ENCODE peak calls at places on chromosomes 4 and X, in eight cellular contexts. One of them, this sample, is unnamed.

GRCh38 chrX:125132274-125132673 is 187.4 kb upstream of the TEX13C start:
- DNase-seq in CD8-positive, alpha-beta T cell: no peak
- DNase-seq in upper lobe of left lung: no peak
- DNase-seq in psoas muscle: no peak
- DNase-seq in body of pancreas: no peak
- DNase-seq in IMR-90: peak; percentile 0
- DNase-seq in cardiac muscle cell: no peak
- DNase-seq in endodermal cell: no peak
- DNase-seq in this sample: no peak

GRCh38 chr4:2788532-2789103 is 4.3 kb upstream of the SH3BP2 start:
- DNase-seq in CD8-positive, alpha-beta T cell: peak; percentile 16
- DNase-seq in psoas muscle: peak; percentile 77
- DNase-seq in body of pancreas: peak; percentile 37
- DNase-seq in IMR-90: peak; percentile 29
- DNase-seq in cardiac muscle cell: no peak
- DNase-seq in endodermal cell: peak; percentile 41
- DNase-seq in upper lobe of left lung: peak; percentile 52
- DNase-seq in this sample: no peak

GRCh38 chr4:82560853-82561744 is 689 bp downstream of the TMEM150C start:
- DNase-seq in body of pancreas: peak; percentile 2
- DNase-seq in cardiac muscle cell: no peak
- DNase-seq in CD8-positive, alpha-beta T cell: no peak
- DNase-seq in psoas muscle: no peak
- DNase-seq in endodermal cell: peak; percentile 72
- DNase-seq in IMR-90: no peak
- DNase-seq in upper lobe of left lung: peak; percentile 84
- DNase-seq in this sample: no peak

GRCh38 chrX:141732031-141732430 is 33.5 kb upstream of the SPANXD start:
- DNase-seq in body of pancreas: no peak
- DNase-seq in upper lobe of left lung: no peak
- DNase-seq in IMR-90: no peak
- DNase-seq in psoas muscle: no peak
- DNase-seq in endodermal cell: no peak
- DNase-seq in CD8-positive, alpha-beta T cell: no peak
- DNase-seq in cardiac muscle cell: no peak
- DNase-seq in this sample: no peak

GRCh38 chr4:113157086-113157857 is 107.8 kb downstream of the ANK2 start:
- DNase-seq in body of pancreas: no peak
- DNase-seq in IMR-90: no peak
- DNase-seq in upper lobe of left lung: no peak
- DNase-seq in cardiac muscle cell: no peak
- DNase-seq in CD8-positive, alpha-beta T cell: no peak
- DNase-seq in endodermal cell: peak; percentile 56
- DNase-seq in psoas muscle: no peak
- DNase-seq in this sample: no peak

GRCh38 chrX:20974326-20974725 is 399.9 kb upstream of the CNKSR2 start:
- DNase-seq in body of pancreas: no peak
- DNase-seq in CD8-positive, alpha-beta T cell: no peak
- DNase-seq in IMR-90: no peak
- DNase-seq in endodermal cell: no peak
- DNase-seq in psoas muscle: no peak
- DNase-seq in upper lobe of left lung: no peak
- DNase-seq in cardiac muscle cell: no peak
- DNase-seq in this sample: no peak

GRCh38 chrX:281166-281999 is at the start of gene PLCXD1:
- DNase-seq in psoas muscle: no peak
- DNase-seq in CD8-positive, alpha-beta T cell: no peak
- DNase-seq in IMR-90: peak; percentile 36
- DNase-seq in endodermal cell: peak; percentile 97
- DNase-seq in cardiac muscle cell: peak; percentile 73
- DNase-seq in body of pancreas: peak; percentile 35
- DNase-seq in upper lobe of left lung: no peak
- DNase-seq in this sample: no peak

GRCh38 chr4:16909245-16909644 is 10.8 kb upstream of the LDB2 start:
- DNase-seq in psoas muscle: no peak
- DNase-seq in body of pancreas: no peak
- DNase-seq in IMR-90: no peak
- DNase-seq in CD8-positive, alpha-beta T cell: no peak
- DNase-seq in cardiac muscle cell: no peak
- DNase-seq in upper lobe of left lung: no peak
- DNase-seq in endodermal cell: no peak
- DNase-seq in this sample: no peak

GRCh38 chrX:47169726-47170515 is 23.7 kb upstream of the UBA1 start:
- DNase-seq in cardiac muscle cell: no peak
- DNase-seq in IMR-90: peak; percentile 54
- DNase-seq in psoas muscle: no peak
- DNase-seq in CD8-positive, alpha-beta T cell: no peak
- DNase-seq in upper lobe of left lung: no peak
- DNase-seq in endodermal cell: no peak
- DNase-seq in body of pancreas: no peak
- DNase-seq in this sample: no peak

GRCh38 chr4:156654410-156654809 is 317.2 kb downstream of the PDGFC start:
- DNase-seq in endodermal cell: no peak
- DNase-seq in CD8-positive, alpha-beta T cell: no peak
- DNase-seq in cardiac muscle cell: no peak
- DNase-seq in body of pancreas: no peak
- DNase-seq in IMR-90: no peak
- DNase-seq in upper lobe of left lung: no peak
- DNase-seq in psoas muscle: no peak
- DNase-seq in this sample: no peak

GRCh38 chrX:106952988-106953387 is 32.8 kb downstream of the CLDN2 start:
- DNase-seq in cardiac muscle cell: peak; percentile 49
- DNase-seq in endodermal cell: no peak
- DNase-seq in CD8-positive, alpha-beta T cell: no peak
- DNase-seq in IMR-90: no peak
- DNase-seq in psoas muscle: no peak
- DNase-seq in body of pancreas: no peak
- DNase-seq in upper lobe of left lung: no peak
- DNase-seq in this sample: no peak

GRCh38 chr4:118034061-118034785 is at the start of gene NDST3:
- DNase-seq in endodermal cell: peak; percentile 88
- DNase-seq in body of pancreas: peak; percentile 56
- DNase-seq in CD8-positive, alpha-beta T cell: no peak
- DNase-seq in psoas muscle: peak; percentile 32
- DNase-seq in upper lobe of left lung: no peak
- DNase-seq in IMR-90: peak; percentile 31
- DNase-seq in cardiac muscle cell: peak; percentile 87
- DNase-seq in this sample: no peak

GRCh38 chr4:53589511-53589910 is 1.8 kb downstream of the LNX1 start:
- DNase-seq in upper lobe of left lung: no peak
- DNase-seq in endodermal cell: no peak
- DNase-seq in psoas muscle: no peak
- DNase-seq in IMR-90: no peak
- DNase-seq in cardiac muscle cell: no peak
- DNase-seq in body of pancreas: no peak
- DNase-seq in CD8-positive, alpha-beta T cell: no peak
- DNase-seq in this sample: no peak

GRCh38 chr4:8560265-8561047 is 19.7 kb upstream of the GPR78 start:
- DNase-seq in IMR-90: no peak
- DNase-seq in upper lobe of left lung: peak; percentile 32
- DNase-seq in cardiac muscle cell: no peak
- DNase-seq in endodermal cell: peak; percentile 66
- DNase-seq in CD8-positive, alpha-beta T cell: no peak
- DNase-seq in body of pancreas: no peak
- DNase-seq in psoas muscle: peak; percentile 23
- DNase-seq in this sample: no peak

GRCh38 chrX:136541294-136541693 is 9.3 kb downstream of the VGLL1 start:
- DNase-seq in IMR-90: no peak
- DNase-seq in upper lobe of left lung: no peak
- DNase-seq in body of pancreas: no peak
- DNase-seq in cardiac muscle cell: peak; percentile 1
- DNase-seq in CD8-positive, alpha-beta T cell: no peak
- DNase-seq in endodermal cell: no peak
- DNase-seq in psoas muscle: no peak
- DNase-seq in this sample: no peak

GRCh38 chr4:138007572-138007971 is 234.6 kb downstream of the SLC7A11 start:
- DNase-seq in cardiac muscle cell: no peak
- DNase-seq in psoas muscle: no peak
- DNase-seq in upper lobe of left lung: no peak
- DNase-seq in body of pancreas: no peak
- DNase-seq in IMR-90: no peak
- DNase-seq in CD8-positive, alpha-beta T cell: no peak
- DNase-seq in endodermal cell: no peak
- DNase-seq in this sample: no peak

GRCh38 chrX:132842839-132843238 is 115.6 kb downstream of the HS6ST2 start:
- DNase-seq in IMR-90: no peak
- DNase-seq in psoas muscle: no peak
- DNase-seq in endodermal cell: no peak
- DNase-seq in body of pancreas: no peak
- DNase-seq in CD8-positive, alpha-beta T cell: no peak
- DNase-seq in upper lobe of left lung: no peak
- DNase-seq in cardiac muscle cell: no peak
- DNase-seq in this sample: no peak

GRCh38 chr4:140662082-140662869 is 93.5 kb upstream of the UCP1 start:
- DNase-seq in upper lobe of left lung: no peak
- DNase-seq in CD8-positive, alpha-beta T cell: no peak
- DNase-seq in psoas muscle: no peak
- DNase-seq in endodermal cell: peak; percentile 46
- DNase-seq in IMR-90: peak; percentile 52
- DNase-seq in cardiac muscle cell: no peak
- DNase-seq in body of pancreas: no peak
- DNase-seq in this sample: no peak

GRCh38 chr4:37890501-37891220 is at the start of gene TBC1D1:
- DNase-seq in CD8-positive, alpha-beta T cell: peak; percentile 46
- DNase-seq in endodermal cell: peak; percentile 74
- DNase-seq in body of pancreas: peak; percentile 79
- DNase-seq in psoas muscle: peak; percentile 94
- DNase-seq in upper lobe of left lung: peak; percentile 91
- DNase-seq in cardiac muscle cell: peak; percentile 33
- DNase-seq in IMR-90: no peak
- DNase-seq in this sample: peak; percentile 4

GRCh38 chr4:159209249-159209648 is 106.4 kb downstream of the RAPGEF2 start:
- DNase-seq in body of pancreas: no peak
- DNase-seq in psoas muscle: no peak
- DNase-seq in cardiac muscle cell: no peak
- DNase-seq in IMR-90: no peak
- DNase-seq in endodermal cell: no peak
- DNase-seq in upper lobe of left lung: no peak
- DNase-seq in CD8-positive, alpha-beta T cell: no peak
- DNase-seq in this sample: no peak

GRCh38 chr4:159216834-159217233 is 114.0 kb downstream of the RAPGEF2 start:
- DNase-seq in body of pancreas: no peak
- DNase-seq in psoas muscle: no peak
- DNase-seq in cardiac muscle cell: peak; percentile 75
- DNase-seq in upper lobe of left lung: no peak
- DNase-seq in IMR-90: no peak
- DNase-seq in CD8-positive, alpha-beta T cell: no peak
- DNase-seq in endodermal cell: no peak
- DNase-seq in this sample: no peak

GRCh38 chr4:159210975-159211374 is 108.1 kb downstream of the RAPGEF2 start:
- DNase-seq in IMR-90: no peak
- DNase-seq in psoas muscle: no peak
- DNase-seq in body of pancreas: no peak
- DNase-seq in endodermal cell: no peak
- DNase-seq in CD8-positive, alpha-beta T cell: no peak
- DNase-seq in upper lobe of left lung: no peak
- DNase-seq in cardiac muscle cell: no peak
- DNase-seq in this sample: no peak

DNA sequence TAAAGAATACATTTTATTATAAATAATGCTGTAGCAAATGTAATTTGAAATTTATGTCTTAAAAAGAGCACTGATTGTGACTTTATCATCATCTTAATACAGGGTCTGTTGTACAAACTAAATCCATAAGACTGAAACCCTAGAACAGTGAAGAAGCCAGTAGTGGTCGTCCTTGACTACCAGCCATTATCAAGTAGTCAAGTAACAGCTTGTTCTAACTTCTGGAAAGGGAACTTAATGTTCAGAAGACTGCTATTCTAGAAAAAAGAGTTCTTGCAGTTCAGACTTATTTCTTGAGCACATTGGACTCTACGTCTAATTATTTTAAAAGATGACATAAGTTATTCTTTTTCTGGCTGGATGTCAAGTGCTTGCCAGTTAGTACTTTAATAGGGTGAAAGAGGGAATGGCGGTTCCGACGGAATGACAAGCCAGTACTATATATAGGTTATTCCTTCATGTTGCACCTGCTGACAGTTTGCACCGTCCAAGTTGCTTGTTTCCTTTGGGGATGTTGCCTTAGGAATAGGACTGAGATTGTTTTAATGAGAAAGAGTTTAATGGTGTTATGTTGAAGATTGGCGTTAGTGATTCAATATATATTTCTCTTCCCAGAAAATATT is 109.9 kb downstream of the RAPGEF2 start:
- DNase-seq in psoas muscle: peak; percentile 58
- DNase-seq in body of pancreas: no peak
- DNase-seq in upper lobe of left lung: no peak
- DNase-seq in endodermal cell: no peak
- DNase-seq in IMR-90: no peak
- DNase-seq in cardiac muscle cell: peak; percentile 49
- DNase-seq in CD8-positive, alpha-beta T cell: no peak
- DNase-seq in this sample: no peak
- H3K4me1 ChIP-seq in psoas muscle: peaks cover 60% of the 10 kb centered on the region
- H3K4me1 ChIP-seq in body of pancreas: peaks cover 8% of the 10 kb centered on the region
- H3K4me1 ChIP-seq in upper lobe of left lung: no peaks in the 10 kb centered on the region
- H3K4me1 ChIP-seq in endodermal cell: peaks cover 3% of the 10 kb centered on the region
- H3K4me1 ChIP-seq in IMR-90: peaks cover 2% of the 10 kb centered on the region
- H3K4me1 ChIP-seq in cardiac muscle cell: peaks cover 62% of the 10 kb centered on the region
- H3K4me1 ChIP-seq in CD8-positive, alpha-beta T cell: no peaks in the 10 kb centered on the region
- H3K4me1 ChIP-seq in this sample: no peaks in the 10 kb centered on the region

GRCh38 chr4:73187325-73187724 is 71.3 kb downstream of the ANKRD17 start:
- DNase-seq in IMR-90: peak; percentile 53
- DNase-seq in CD8-positive, alpha-beta T cell: no peak
- DNase-seq in psoas muscle: no peak
- DNase-seq in body of pancreas: no peak
- DNase-seq in upper lobe of left lung: no peak
- DNase-seq in endodermal cell: no peak
- DNase-seq in cardiac muscle cell: no peak
- DNase-seq in this sample: no peak
- H3K4me3 ChIP-seq in IMR-90: no peak overlapping the region
- H3K4me3 ChIP-seq in CD8-positive, alpha-beta T cell: no peak overlapping the region
- H3K4me3 ChIP-seq in psoas muscle: no peak overlapping the region
- H3K4me3 ChIP-seq in body of pancreas: no peak overlapping the region
- H3K4me3 ChIP-seq in upper lobe of left lung: no peak overlapping the region
- H3K4me3 ChIP-seq in endodermal cell: no peak overlapping the region
- H3K4me3 ChIP-seq in cardiac muscle cell: no peak overlapping the region
- H3K4me3 ChIP-seq in this sample: no peak overlapping the region

DNA sequence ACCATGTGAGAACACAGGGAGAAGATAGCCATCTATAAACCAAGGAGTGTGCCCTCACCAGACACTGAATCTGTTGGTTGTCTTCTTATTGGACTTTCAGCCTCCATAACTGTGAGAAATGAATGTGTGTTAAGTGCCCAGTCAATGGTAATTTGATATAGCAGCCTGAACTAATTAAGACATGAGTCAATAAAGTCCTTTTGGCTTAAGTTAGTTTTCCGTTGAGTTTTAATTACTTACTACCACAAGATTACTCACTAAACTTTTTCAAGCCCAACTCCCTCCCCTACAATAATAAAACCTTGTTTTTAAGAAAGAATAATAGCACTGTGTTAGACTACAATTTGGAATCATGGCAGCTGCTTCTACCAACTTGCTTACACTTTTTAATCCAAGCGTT is 324.2 kb downstream of the PCDH19 start:
- DNase-seq in cardiac muscle cell: no peak
- DNase-seq in upper lobe of left lung: no peak
- DNase-seq in IMR-90: no peak
- DNase-seq in psoas muscle: no peak
- DNase-seq in endodermal cell: no peak
- DNase-seq in CD8-positive, alpha-beta T cell: no peak
- DNase-seq in body of pancreas: no peak
- DNase-seq in this sample: no peak
- H3K36me3 ChIP-seq in cardiac muscle cell: no peaks in the 10 kb centered on the region
- H3K36me3 ChIP-seq in upper lobe of left lung: no peaks in the 10 kb centered on the region
- H3K36me3 ChIP-seq in IMR-90: no peaks in the 10 kb centered on the region
- H3K36me3 ChIP-seq in psoas muscle: no peaks in the 10 kb centered on the region
- H3K36me3 ChIP-seq in endodermal cell: no peaks in the 10 kb centered on the region
- H3K36me3 ChIP-seq in CD8-positive, alpha-beta T cell: no peaks in the 10 kb centered on the region
- H3K36me3 ChIP-seq in body of pancreas: no peaks in the 10 kb centered on the region
- H3K36me3 ChIP-seq in this sample: no peaks in the 10 kb centered on the region

GRCh38 chr4:128286474-128287158 is 997 bp downstream of the PGRMC2 start:
- DNase-seq in cardiac muscle cell: peak; percentile 46
- DNase-seq in endodermal cell: no peak
- DNase-seq in IMR-90: peak; percentile 61
- DNase-seq in psoas muscle: no peak
- DNase-seq in body of pancreas: peak; percentile 59
- DNase-seq in CD8-positive, alpha-beta T cell: peak; percentile 62
- DNase-seq in upper lobe of left lung: no peak
- DNase-seq in this sample: no peak
- H3K4me1 ChIP-seq in cardiac muscle cell: peaks cover 8% of the 10 kb centered on the region
- H3K4me1 ChIP-seq in endodermal cell: peaks cover 3% of the 10 kb centered on the region
- H3K4me1 ChIP-seq in IMR-90: peaks cover 4% of the 10 kb centered on the region
- H3K4me1 ChIP-seq in psoas muscle: peaks cover 36% of the 10 kb centered on the region
- H3K4me1 ChIP-seq in body of pancreas: peaks cover 24% of the 10 kb centered on the region
- H3K4me1 ChIP-seq in CD8-positive, alpha-beta T cell: peaks cover 28% of the 10 kb centered on the region
- H3K4me1 ChIP-seq in upper lobe of left lung: peaks cover 22% of the 10 kb centered on the region
- H3K4me1 ChIP-seq in this sample: peaks cover 15% of the 10 kb centered on the region